ENCODE peak calls at places on chromosomes 1 and 21, in nine cellular contexts. I is AG04450, A is fibroblast of the aortic adventitia, T is transverse colon, Y is fibroblast of pulmonary artery, O is neural progenitor cell, G is brain microvascular endothelial cell, U is DND-41, N is suprapubic skin. L is an unnamed sample.

GRCh38 chr1:156387899-156388813 is 19.1 kb downstream of the RHBG start:
- DNase-seq in I (no peak), A (no peak), T (no peak), Y (no peak), O (peak), G (no peak), U (no peak), N (no peak), L (no peak)

GRCh38 chr21:42618713-42619112 is 34.7 kb upstream of the PDE9A start:
- DNase-seq in I (no peak), A (no peak), T (no peak), Y (no peak), O (no peak), G (no peak), U (no peak), N (peak), L (no peak)

GRCh38 chr1:5887436-5888290 is 104.6 kb downstream of the NPHP4 start:
- DNase-seq in I (no peak), A (no peak), T (no peak), Y (no peak), O (no peak), G (no peak), U (no peak), N (no peak), L (no peak)

GRCh38 chr1:109547412-109548320 is 749 bp upstream of the GNAI3 start:
- DNase-seq in I (no peak), A (peak), T (peak), Y (peak), O (peak), G (no peak), U (no peak), N (no peak), L (no peak)

GRCh38 chr1:209267968-209268367 is 315.5 kb upstream of the CAMK1G start:
- DNase-seq in I (no peak), A (no peak), T (no peak), Y (no peak), O (no peak), G (no peak), U (no peak), N (no peak), L (no peak)

GRCh38 chr1:27668808-27669723 is 2.9 kb downstream of the IFI6 start:
- DNase-seq in I (no peak), A (peak), T (peak), Y (peak), O (peak), G (peak), U (peak), N (no peak), L (no peak)

GRCh38 chr1:225813250-225813964 is 3.5 kb downstream of the EPHX1 start:
- DNase-seq in I (no peak), A (peak), T (peak), Y (peak), O (peak), G (peak), U (no peak), N (peak), L (no peak)

GRCh38 chr21:19458295-19458694 is 1054.7 kb upstream of the TMPRSS15 start:
- DNase-seq in I (no peak), A (no peak), T (no peak), Y (no peak), O (no peak), G (no peak), U (no peak), N (no peak), L (no peak)

GRCh38 chr1:107183011-107183410 is 42.2 kb downstream of the NTNG1 start:
- DNase-seq in I (no peak), A (no peak), T (no peak), Y (no peak), O (no peak), G (no peak), U (no peak), N (no peak), L (no peak)

GRCh38 chr1:201713093-201713810 is 115.7 kb upstream of the IPO9 start:
- DNase-seq in I (peak), A (peak), T (peak), Y (peak), O (no peak), G (peak), U (no peak), N (peak), L (peak)

GRCh38 chr21:31837613-31838390 is 35.0 kb upstream of the HUNK start:
- DNase-seq in I (no peak), A (no peak), T (no peak), Y (no peak), O (no peak), G (no peak), U (no peak), N (no peak), L (no peak)

GRCh38 chr1:229318056-229318455 is 24.8 kb downstream of the CCSAP start:
- DNase-seq in I (no peak), A (no peak), T (no peak), Y (peak), O (no peak), G (peak), U (no peak), N (no peak), L (no peak)

GRCh38 chr1:31805318-31805717 is 10.5 kb downstream of the SPOCD1 start:
- DNase-seq in I (no peak), A (no peak), T (no peak), Y (no peak), O (no peak), G (no peak), U (no peak), N (no peak), L (no peak)

GRCh38 chr1:18110968-18111367 is 3.4 kb downstream of the IGSF21 start:
- DNase-seq in I (no peak), A (no peak), T (peak), Y (no peak), O (peak), G (no peak), U (no peak), N (no peak), L (no peak)

GRCh38 chr1:202203238-202204039 is 9.8 kb downstream of the LGR6 start:
- DNase-seq in I (no peak), A (no peak), T (no peak), Y (no peak), O (no peak), G (no peak), U (no peak), N (no peak), L (no peak)

GRCh38 chr1:63545780-63546179 is 22.5 kb downstream of the EFCAB7 start:
- DNase-seq in I (no peak), A (peak), T (no peak), Y (peak), O (no peak), G (no peak), U (no peak), N (no peak), L (no peak)

GRCh38 chr1:236890152-236891056 is 95.3 kb downstream of the MTR start:
- DNase-seq in I (no peak), A (peak), T (no peak), Y (no peak), O (peak), G (no peak), U (no peak), N (no peak), L (no peak)

GRCh38 chr1:112887599-112888303 is 68.2 kb downstream of the SLC16A1 start:
- DNase-seq in I (no peak), A (peak), T (no peak), Y (no peak), O (no peak), G (no peak), U (no peak), N (no peak), L (no peak)

GRCh38 chr1:232766904-232767303 is 38.3 kb upstream of the MAP10 start:
- DNase-seq in I (no peak), A (no peak), T (no peak), Y (no peak), O (no peak), G (no peak), U (no peak), N (no peak), L (no peak)

GRCh38 chr1:155044812-155045690 is 6.1 kb upstream of the ADAM15 start:
- DNase-seq in I (peak), A (peak), T (peak), Y (peak), O (peak), G (peak), U (peak), N (no peak), L (no peak)

GRCh38 chr21:44748621-44749020 is 37.2 kb upstream of the TSPEAR start:
- DNase-seq in I (no peak), A (no peak), T (no peak), Y (no peak), O (no peak), G (no peak), U (no peak), N (no peak), L (no peak)

GRCh38 chr1:43582162-43582566 is 51.5 kb downstream of the PTPRF start:
- DNase-seq in I (peak), A (peak), T (peak), Y (peak), O (peak), G (peak), U (peak), N (no peak), L (peak)

GRCh38 chr1:154945160-154945961 is 8.8 kb upstream of the PMVK start:
- DNase-seq in I (no peak), A (no peak), T (no peak), Y (no peak), O (no peak), G (no peak), U (no peak), N (no peak), L (no peak)

GRCh38 chr21:25561668-25562641 is 45.3 kb downstream of the MRPL39 start:
- DNase-seq in I (peak), A (peak), T (peak), Y (peak), O (peak), G (peak), U (peak), N (peak), L (peak)

GRCh38 chr1:204468766-204469302 is 25.8 kb downstream of the PIK3C2B start:
- DNase-seq in I (no peak), A (no peak), T (no peak), Y (no peak), O (no peak), G (no peak), U (no peak), N (no peak), L (no peak)

GRCh38 chr1:4668738-4669700 is 14.6 kb downstream of the AJAP1 start:
- DNase-seq in I (no peak), A (no peak), T (no peak), Y (no peak), O (no peak), G (peak), U (no peak), N (no peak), L (no peak)

GRCh38 chr1:69088556-69088955 is 479.2 kb upstream of the LRRC7 start:
- DNase-seq in I (no peak), A (no peak), T (no peak), Y (no peak), O (no peak), G (no peak), U (no peak), N (no peak), L (no peak)

GRCh38 chr1:94926365-94926914 is 470 bp downstream of the CNN3 start:
- DNase-seq in I (no peak), A (no peak), T (peak), Y (peak), O (peak), G (no peak), U (no peak), N (peak), L (no peak)
- TF ChIP-seq CTCF in I (peak), A (peak), T (peak), Y (peak), O (peak), G (peak), U (no peak), N (peak), L (peak)

GRCh38 chr1:169259816-169260215 is 107.8 kb downstream of the NME7 start:
- DNase-seq in I (no peak), A (no peak), T (no peak), Y (no peak), O (no peak), G (no peak), U (no peak), N (no peak), L (no peak)

GRCh38 chr1:169266133-169266532 is 101.5 kb downstream of the NME7 start:
- DNase-seq in I (no peak), A (no peak), T (no peak), Y (no peak), O (no peak), G (no peak), U (no peak), N (no peak), L (no peak)

GRCh38 chr1:169263059-169263458 is 104.5 kb downstream of the NME7 start:
- DNase-seq in I (no peak), A (no peak), T (no peak), Y (no peak), O (no peak), G (no peak), U (no peak), N (no peak), L (no peak)

DNA sequence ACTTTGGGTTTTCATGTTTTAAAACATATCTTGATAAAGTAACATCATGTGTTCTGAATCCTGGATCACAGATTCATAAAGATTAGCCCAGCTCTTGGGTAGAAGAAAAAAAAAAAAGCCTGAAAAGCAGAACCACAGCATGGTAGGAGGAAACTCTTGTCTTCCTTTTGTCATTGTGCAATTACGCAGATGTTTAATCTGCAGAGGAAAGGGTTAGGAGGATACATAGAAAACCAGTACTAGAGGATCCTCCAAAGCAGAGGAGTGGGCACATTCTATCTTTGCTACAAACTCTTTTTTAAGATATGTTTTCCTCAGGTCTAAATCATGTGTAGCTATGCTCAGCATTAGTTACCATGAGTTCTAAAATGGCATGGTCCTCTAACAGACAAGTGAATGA is 107.1 kb downstream of the NME7 start:
- DNase-seq in I (no peak), A (no peak), T (no peak), Y (no peak), O (peak), G (no peak), U (no peak), N (no peak), L (no peak)
- H3K4me3 ChIP-seq in I (no peak), A (no peak), T (no peak), Y (no peak), O (no peak), G (no peak), U (no peak), N (no peak), L (no peak)

DNA sequence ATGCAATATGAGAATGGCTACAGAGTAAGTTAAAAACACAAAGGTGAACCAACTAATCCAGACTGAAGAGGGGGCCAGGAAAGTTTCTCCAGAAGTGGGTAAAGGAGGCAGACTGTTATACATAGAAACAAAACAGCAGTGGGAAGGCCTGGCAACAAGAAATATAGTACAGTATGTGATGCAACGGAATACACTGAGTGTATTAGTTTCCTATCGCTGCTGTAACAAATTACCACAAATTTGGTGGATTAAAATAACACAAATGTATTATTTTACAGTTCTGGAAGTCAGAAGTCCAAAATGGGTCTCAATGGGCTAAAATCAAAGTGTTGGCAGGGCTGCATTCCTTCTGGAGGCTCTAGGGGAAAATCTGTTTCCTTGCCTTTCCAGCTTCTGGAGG is 95.2 kb downstream of the ZSWIM5 start:
- DNase-seq in I (no peak), A (no peak), T (no peak), Y (no peak), O (no peak), G (no peak), U (no peak), N (no peak), L (no peak)
- TF ChIP-seq CTCF in I (no peak), A (no peak), T (no peak), Y (no peak), O (no peak), G (no peak), U (no peak), N (no peak), L (no peak)

DNA sequence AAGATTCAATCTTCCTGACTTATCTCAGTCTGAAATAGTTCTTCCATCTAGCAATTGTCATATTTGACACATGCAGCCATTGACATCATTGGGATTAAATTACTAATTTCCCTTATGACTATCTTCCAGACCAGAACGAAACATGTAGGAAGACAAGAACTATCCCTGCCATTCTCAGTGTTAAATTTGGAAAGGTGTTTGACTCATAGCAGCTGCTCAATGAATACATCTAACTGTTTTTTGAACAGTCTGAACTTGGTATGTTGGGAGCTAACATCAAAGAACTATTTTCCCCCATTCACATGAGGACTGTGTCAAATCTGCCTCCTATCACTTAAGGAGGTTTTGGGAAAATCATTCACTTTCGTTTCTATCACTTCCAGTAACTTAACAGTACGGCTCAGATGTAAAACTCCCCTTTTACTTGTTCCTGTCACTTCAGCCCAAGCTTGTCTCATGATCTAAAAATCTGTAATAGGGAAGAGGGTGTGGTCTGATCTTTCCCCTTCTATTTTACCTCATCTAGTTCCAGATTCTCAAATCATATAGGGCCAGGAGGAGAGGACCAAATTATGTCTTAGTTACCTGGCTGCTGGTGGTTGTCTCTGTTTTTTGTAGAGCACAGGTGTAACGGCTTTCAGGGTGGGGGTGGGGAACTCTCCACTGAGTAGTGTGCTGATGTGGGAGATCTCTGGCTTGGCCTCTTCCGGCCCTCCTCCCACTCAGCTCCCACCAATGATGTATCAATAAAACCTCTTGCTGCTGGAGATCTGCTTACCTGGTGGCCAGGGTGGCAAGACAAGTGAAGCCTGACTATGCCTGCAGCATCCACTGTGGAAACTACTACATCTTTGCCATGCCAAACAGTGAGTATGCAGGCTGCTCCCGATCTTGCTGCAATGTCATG is 26.2 kb upstream of the SLAMF1 start:
- DNase-seq in I (no peak), A (no peak), T (no peak), Y (no peak), O (no peak), G (no peak), U (no peak), N (no peak), L (no peak)
- H3K4me3 ChIP-seq in I (no peak), A (no peak), T (no peak), Y (no peak), O (no peak), G (no peak), U (no peak), N (no peak), L (no peak)

GRCh38 chr1:57295326-57295725 is 128.5 kb downstream of the DAB1 start:
- DNase-seq in I (no peak), A (no peak), T (no peak), Y (no peak), O (no peak), G (no peak), U (no peak), N (no peak), L (no peak)

GRCh38 chr1:57296726-57297252 is 127.1 kb downstream of the DAB1 start:
- DNase-seq in I (no peak), A (no peak), T (no peak), Y (no peak), O (no peak), G (no peak), U (no peak), N (no peak), L (no peak)

GRCh38 chr1:57293214-57293613 is 130.6 kb downstream of the DAB1 start:
- DNase-seq in I (no peak), A (no peak), T (no peak), Y (no peak), O (no peak), G (no peak), U (no peak), N (no peak), L (no peak)
- TF ChIP-seq CTCF in I (no peak), A (no peak), T (no peak), Y (no peak), O (no peak), G (no peak), U (no peak), N (no peak), L (no peak)

GRCh38 chr21:15054089-15054488 is 10.7 kb downstream of the NRIP1 start:
- DNase-seq in I (no peak), A (no peak), T (peak), Y (no peak), O (no peak), G (no peak), U (peak), N (no peak), L (no peak)

GRCh38 chr21:15053531-15053930 is 11.3 kb downstream of the NRIP1 start:
- DNase-seq in I (no peak), A (no peak), T (no peak), Y (no peak), O (no peak), G (no peak), U (no peak), N (no peak), L (no peak)

GRCh38 chr21:15054606-15055239 is 10.1 kb downstream of the NRIP1 start:
- DNase-seq in I (no peak), A (no peak), T (no peak), Y (no peak), O (no peak), G (no peak), U (no peak), N (no peak), L (no peak)

GRCh38 chr21:15050588-15051377 is 14.0 kb downstream of the NRIP1 start:
- DNase-seq in I (no peak), A (no peak), T (peak), Y (no peak), O (no peak), G (no peak), U (peak), N (no peak), L (no peak)

GRCh38 chr21:15051652-15052554 is 12.9 kb downstream of the NRIP1 start:
- DNase-seq in I (no peak), A (no peak), T (peak), Y (no peak), O (no peak), G (peak), U (no peak), N (no peak), L (no peak)
- H3K4me3 ChIP-seq in I (no peak), A (no peak), T (no peak), Y (no peak), O (no peak), G (no peak), U (no peak), N (no peak), L (no peak)

GRCh38 chr1:89615676-89616598 is 17.0 kb upstream of the LRRC8C start:
- DNase-seq in I (no peak), A (no peak), T (peak), Y (no peak), O (no peak), G (no peak), U (peak), N (no peak), L (no peak)
- TF ChIP-seq CTCF in I (peak), A (peak), T (no peak), Y (peak), O (peak), G (peak), U (peak), N (no peak), L (peak)

GRCh38 chr1:151990058-151990855 is 3.4 kb downstream of the S100A10 start:
- DNase-seq in I (no peak), A (no peak), T (no peak), Y (no peak), O (no peak), G (no peak), U (no peak), N (no peak), L (no peak)
- H3K4me3 ChIP-seq in I (peak), A (peak), T (no peak), Y (no peak), O (no peak), G (no peak), U (no peak), N (peak), L (peak)

DNA sequence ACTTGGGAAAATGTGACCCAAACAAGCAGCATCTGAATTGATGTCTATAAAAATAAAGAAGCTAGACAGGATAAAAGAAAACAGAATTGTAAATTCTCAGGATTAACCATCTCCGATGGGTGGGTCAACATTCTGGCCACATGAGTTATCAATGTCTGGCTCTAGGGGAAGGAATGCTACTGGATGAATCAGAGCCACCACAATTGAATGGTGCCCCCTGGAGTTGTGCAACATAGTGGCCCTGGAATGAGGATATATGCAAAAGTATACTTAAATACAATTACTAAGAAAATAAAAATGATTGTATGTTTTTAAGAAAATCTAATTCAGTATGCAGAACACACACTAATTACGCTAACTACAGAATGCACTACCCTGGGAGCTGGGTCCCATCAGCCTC is 185.6 kb downstream of the TGFBR3 start:
- DNase-seq in I (no peak), A (peak), T (no peak), Y (peak), O (no peak), G (peak), U (no peak), N (no peak), L (no peak)
- TF ChIP-seq CTCF in I (peak), A (peak), T (no peak), Y (peak), O (peak), G (peak), U (no peak), N (no peak), L (peak)

L was measured in HFF-Myc.